ENCODE peak calls at places on chromosomes 3 and 15, in four cellular contexts. Q is heart left ventricle, K is globus pallidus, C is NCI-H1694. B is an unnamed sample.
A peak's percentile ranks its signal among the peaks of the same experiment; 100 is the strongest.

GRCh38 chr3:113623324-113623723 is 73.1 kb downstream of the USF3 start:
- DNase-seq in Q (no peak), K (no peak), C (no peak), B (no peak)

GRCh38 chr3:143975549-143976152 is 4.0 kb downstream of the DIPK2A start:
- DNase-seq in Q (no peak), K (peak; percentile 84), C (peak; percentile 55), B (peak; percentile 95)

GRCh38 chr3:16866447-16867025 is 18.2 kb upstream of the PLCL2 start:
- DNase-seq in Q (no peak), K (no peak), C (no peak), B (no peak)

GRCh38 chr15:48354694-48355303 is 23.6 kb downstream of the DUT start:
- DNase-seq in Q (no peak), K (no peak), C (no peak), B (no peak)

GRCh38 chr3:183151716-183152385 is 10.7 kb downstream of the LAMP3 start:
- DNase-seq in Q (no peak), K (no peak), C (no peak), B (no peak)

GRCh38 chr15:65902373-65902772 is 33.1 kb downstream of the RAB11A start:
- DNase-seq in Q (peak; percentile 59), K (peak; percentile 43), C (no peak), B (peak; percentile 81)

GRCh38 chr3:110969229-110970211 is 102.1 kb upstream of the NECTIN3 start:
- DNase-seq in Q (no peak), K (no peak), C (no peak), B (no peak)

GRCh38 chr15:41493205-41493901 is at the start of gene ITPKA:
- DNase-seq in Q (peak; percentile 79), K (peak; percentile 39), C (peak; percentile 68), B (peak; percentile 18)

GRCh38 chr3:140145501-140145900 is 210.5 kb downstream of the CLSTN2 start:
- DNase-seq in Q (no peak), K (no peak), C (peak; percentile 14), B (no peak)

GRCh38 chr3:114103858-114104257 is 47.3 kb downstream of the QTRT2 start:
- DNase-seq in Q (no peak), K (no peak), C (no peak), B (no peak)

GRCh38 chr3:114212646-114213045 is 24.7 kb downstream of the ZNF80 start:
- DNase-seq in Q (no peak), K (no peak), C (no peak), B (no peak)

GRCh38 chr15:66830358-66830757 is 128.3 kb downstream of the SMAD6 start:
- DNase-seq in Q (peak; percentile 86), K (no peak), C (no peak), B (no peak)

GRCh38 chr15:58175955-58176354 is 37.8 kb downstream of the AQP9 start:
- DNase-seq in Q (no peak), K (no peak), C (no peak), B (no peak)

GRCh38 chr15:46343527-46343926 is 708.7 kb downstream of the SQOR start:
- DNase-seq in Q (no peak), K (peak; percentile 14), C (peak; percentile 14), B (peak; percentile 32)

GRCh38 chr15:73322665-73323373 is 45.9 kb downstream of the HCN4 start:
- DNase-seq in Q (no peak), K (no peak), C (no peak), B (no peak)

GRCh38 chr3:65024148-65024547 is 336.3 kb upstream of the ADAMTS9 start:
- DNase-seq in Q (no peak), K (no peak), C (no peak), B (no peak)

GRCh38 chr3:78741066-78741645 is 1026.6 kb downstream of the ROBO1 start:
- DNase-seq in Q (no peak), K (no peak), C (no peak), B (no peak)

GRCh38 chr15:69093127-69093526 is 67.3 kb upstream of the GLCE start:
- DNase-seq in Q (peak; percentile 36), K (no peak), C (no peak), B (no peak)

GRCh38 chr3:37736632-37737031 is 125.0 kb upstream of the CTDSPL start:
- DNase-seq in Q (no peak), K (no peak), C (no peak), B (no peak)

GRCh38 chr3:175743733-175744400 is 884.7 kb downstream of the NAALADL2 start:
- DNase-seq in Q (no peak), K (no peak), C (no peak), B (no peak)

GRCh38 chr3:28915711-28916481 is 365.0 kb upstream of the RBMS3 start:
- DNase-seq in Q (no peak), K (peak; percentile 38), C (no peak), B (peak; percentile 53)